ENCODE peak calls at places on chromosomes 5 and 9, in five cellular contexts. S is glutamatergic neuron, A is substantia nigra, H is mucosa of gallbladder, C is erythroblast. O is an unnamed sample.

GRCh38 chr5:167064199-167064811 is 1227.1 kb upstream of the WWC1 start:
- DNase-seq in S (no peak), A (no peak), H (no peak), C (no peak), O (no peak)

GRCh38 chr5:81265101-81265500 is 32.0 kb downstream of the CKMT2 start:
- DNase-seq in S (no peak), A (no peak), H (no peak), C (no peak), O (no peak)

GRCh38 chr5:17127743-17128231 is 89.6 kb upstream of the BASP1 start:
- DNase-seq in S (no peak), A (no peak), H (no peak), C (no peak), O (no peak)

GRCh38 chr5:105924366-105924765 is 1746.4 kb downstream of the EFNA5 start:
- DNase-seq in S (no peak), A (no peak), H (no peak), C (no peak), O (no peak)

GRCh38 chr5:155402927-155403645 is 389.5 kb downstream of the KIF4B start:
- DNase-seq in S (no peak), A (no peak), H (no peak), C (no peak), O (no peak)

GRCh38 chr5:124633209-124633608 is 113.2 kb downstream of the ZNF608 start:
- DNase-seq in S (no peak), A (no peak), H (no peak), C (no peak), O (no peak)

GRCh38 chr5:67538343-67538670 is 341.7 kb upstream of the CD180 start:
- DNase-seq in S (no peak), A (no peak), H (no peak), C (no peak), O (no peak)

GRCh38 chr5:59209758-59210359 is 627.0 kb downstream of the RAB3C start:
- DNase-seq in S (no peak), A (no peak), H (no peak), C (no peak), O (no peak)

GRCh38 chr5:135192351-135192750 is 158.3 kb upstream of the PITX1 start:
- DNase-seq in S (no peak), A (no peak), H (no peak), C (peak), O (no peak)

GRCh38 chr5:173042708-173043107 is 13.4 kb upstream of the CREBRF start:
- DNase-seq in S (no peak), A (no peak), H (no peak), C (no peak), O (no peak)

GRCh38 chr9:125142560-125143376 is 560 bp downstream of the SCAI start:
- DNase-seq in S (no peak), A (no peak), H (no peak), C (peak), O (no peak)

GRCh38 chr5:37554938-37555337 is 175.8 kb downstream of the WDR70 start:
- DNase-seq in S (no peak), A (no peak), H (no peak), C (peak), O (peak)

GRCh38 chr5:81755320-81755719 is 4.4 kb upstream of the SSBP2 start:
- DNase-seq in S (no peak), A (no peak), H (peak), C (peak), O (no peak)

GRCh38 chr9:9893837-9894236 is 719.0 kb downstream of the PTPRD start:
- DNase-seq in S (no peak), A (no peak), H (no peak), C (no peak), O (no peak)

GRCh38 chr9:112000743-112001142 is 104.1 kb downstream of the UGCG start:
- DNase-seq in S (no peak), A (no peak), H (no peak), C (no peak), O (no peak)

GRCh38 chr5:141811287-141812155 is 66.7 kb downstream of the PCDH1 start:
- DNase-seq in S (peak), A (peak), H (no peak), C (peak), O (peak)

GRCh38 chr9:37392272-37392671 is 30.2 kb upstream of the GRHPR start:
- DNase-seq in S (no peak), A (no peak), H (no peak), C (no peak), O (no peak)

GRCh38 chr9:76441551-76442322 is 17.2 kb upstream of the GCNT1 start:
- DNase-seq in S (no peak), A (no peak), H (no peak), C (no peak), O (no peak)

GRCh38 chr9:132350861-132351315 is 3.9 kb downstream of the SETX start:
- DNase-seq in S (no peak), A (no peak), H (no peak), C (peak), O (no peak)

GRCh38 chr5:137629646-137630045 is 106.2 kb downstream of the KLHL3 start:
- DNase-seq in S (no peak), A (no peak), H (no peak), C (peak), O (no peak)

GRCh38 chr9:34654317-34655083 is 2.5 kb downstream of the IL11RA start:
- DNase-seq in S (no peak), A (peak), H (peak), C (no peak), O (no peak)

GRCh38 chr5:50653946-50654345 is 12.5 kb upstream of the PARP8 start:
- DNase-seq in S (no peak), A (no peak), H (no peak), C (no peak), O (no peak)

GRCh38 chr5:179758905-179759304 is 26.3 kb downstream of the MAML1 start:
- DNase-seq in S (no peak), A (no peak), H (no peak), C (no peak), O (no peak)

GRCh38 chr5:157266286-157267007 is 524 bp downstream of the CYFIP2 start:
- DNase-seq in S (peak), A (peak), H (no peak), C (peak), O (peak)

GRCh38 chr9:109295475-109296110 is 25.3 kb downstream of the EPB41L4B start:
- DNase-seq in S (no peak), A (no peak), H (no peak), C (no peak), O (no peak)

GRCh38 chr5:133381571-133382365 is 230.6 kb downstream of the FSTL4 start:
- DNase-seq in S (no peak), A (no peak), H (no peak), C (no peak), O (no peak)

GRCh38 chr5:148687427-148687826 is 33.1 kb upstream of the HTR4 start:
- DNase-seq in S (peak), A (no peak), H (peak), C (peak), O (peak)

GRCh38 chr9:69009708-69010107 is 4.2 kb downstream of the PRKACG start:
- DNase-seq in S (no peak), A (no peak), H (no peak), C (no peak), O (no peak)

GRCh38 chr5:123708074-123708806 is 196.3 kb downstream of the CSNK1G3 start:
- DNase-seq in S (no peak), A (no peak), H (no peak), C (no peak), O (no peak)

GRCh38 chr5:153883829-153884228 is 154.9 kb downstream of the FAM114A2 start:
- DNase-seq in S (no peak), A (no peak), H (no peak), C (no peak), O (no peak)

GRCh38 chr5:84301535-84301934 is 83.1 kb downstream of the EDIL3 start:
- DNase-seq in S (no peak), A (no peak), H (no peak), C (no peak), O (no peak)

GRCh38 chr5:116046261-116046660 is 14.0 kb downstream of the ARL14EPL start:
- DNase-seq in S (no peak), A (no peak), H (no peak), C (no peak), O (no peak)

GRCh38 chr5:73155541-73156222 is 17.3 kb upstream of the TMEM174 start:
- DNase-seq in S (no peak), A (no peak), H (no peak), C (no peak), O (no peak)

GRCh38 chr5:13143630-13144029 is 800.9 kb downstream of the DNAH5 start:
- DNase-seq in S (no peak), A (no peak), H (no peak), C (no peak), O (no peak)

GRCh38 chr5:4099401-4099800 is 503.8 kb downstream of the IRX1 start:
- DNase-seq in S (peak), A (no peak), H (no peak), C (no peak), O (no peak)

GRCh38 chr9:20339611-20340010 is 282.7 kb downstream of the MLLT3 start:
- DNase-seq in S (no peak), A (no peak), H (no peak), C (no peak), O (no peak)

GRCh38 chr9:93089481-93089991 is 6.5 kb upstream of the CARD19 start:
- DNase-seq in S (no peak), A (no peak), H (no peak), C (no peak), O (no peak)

GRCh38 chr5:125370486-125370885 is 624.0 kb upstream of the ZNF608 start:
- DNase-seq in S (no peak), A (no peak), H (no peak), C (no peak), O (no peak)